ENCODE peak calls at places on chromosomes 16 and 17, in eight cellular contexts. S is mucosa of gallbladder; K is GM03348; H is EL; B is CD8-positive, alpha-beta T cell; O is omental fat pad; Y is nephron progenitor cell; R is A549. D is an unnamed sample.

GRCh38 chr16:12027091-12027490 is 50.6 kb downstream of the SNX29 start:
- DNase-seq in S (no peak), K (no peak), H (no peak), B (peak; percentile 13), O (no peak), Y (no peak), R (no peak), D (no peak)

GRCh38 chr17:48629411-48629759 is 3.2 kb upstream of the HOXB9 start:
- DNase-seq in S (no peak), K (no peak), H (no peak), B (no peak), O (no peak), Y (peak; percentile 16), R (no peak), D (no peak)

GRCh38 chr16:15517743-15518142 is 83.4 kb downstream of the BMERB1 start:
- DNase-seq in S (no peak), K (no peak), H (no peak), B (no peak), O (no peak), Y (no peak), R (no peak), D (no peak)

GRCh38 chr17:4199818-4200402 is 56.9 kb downstream of the CYB5D2 start:
- DNase-seq in S (no peak), K (peak; percentile 70), H (peak; percentile 45), B (peak; percentile 43), O (no peak), Y (peak; percentile 46), R (peak; percentile 81), D (peak; percentile 69)

GRCh38 chr17:39928868-39929651 is 1.5 kb downstream of the LRRC3C start:
- DNase-seq in S (no peak), K (peak; percentile 82), H (peak; percentile 94), B (no peak), O (no peak), Y (no peak), R (peak; percentile 65), D (no peak)

GRCh38 chr17:59812139-59812538 is 80.6 kb downstream of the TUBD1 start:
- DNase-seq in S (no peak), K (no peak), H (no peak), B (no peak), O (no peak), Y (no peak), R (no peak), D (no peak)

GRCh38 chr17:7943291-7943690 is 11.3 kb downstream of the CNTROB start:
- DNase-seq in S (no peak), K (no peak), H (no peak), B (no peak), O (no peak), Y (no peak), R (no peak), D (no peak)

GRCh38 chr17:16287563-16288027 is 65.7 kb downstream of the CENPV start:
- DNase-seq in S (no peak), K (peak; percentile 79), H (peak; percentile 74), B (peak; percentile 6), O (no peak), Y (no peak), R (no peak), D (peak; percentile 46)

GRCh38 chr16:4257646-4258556 is 14.9 kb downstream of the TFAP4 start:
- DNase-seq in S (no peak), K (no peak), H (peak; percentile 47), B (no peak), O (no peak), Y (no peak), R (no peak), D (no peak)

GRCh38 chr16:20510323-20510722 is 59.0 kb downstream of the ACSM2A start:
- DNase-seq in S (no peak), K (no peak), H (no peak), B (no peak), O (no peak), Y (no peak), R (no peak), D (no peak)

GRCh38 chr16:51407921-51408320 is 256.9 kb upstream of the SALL1 start:
- DNase-seq in S (no peak), K (no peak), H (no peak), B (no peak), O (no peak), Y (no peak), R (no peak), D (no peak)

GRCh38 chr17:45113424-45113754 is 18.9 kb downstream of the PLCD3 start:
- DNase-seq in S (no peak), K (no peak), H (no peak), B (no peak), O (no peak), Y (no peak), R (no peak), D (no peak)

GRCh38 chr16:84841787-84842300 is 22.1 kb downstream of the CRISPLD2 start:
- DNase-seq in S (no peak), K (no peak), H (no peak), B (no peak), O (no peak), Y (no peak), R (no peak), D (peak; percentile 77)

GRCh38 chr16:58656872-58657271 is 27.2 kb upstream of the CNOT1 start:
- DNase-seq in S (no peak), K (no peak), H (no peak), B (no peak), O (no peak), Y (no peak), R (no peak), D (peak; percentile 47)

GRCh38 chr17:2502911-2503580 is 8.6 kb downstream of the METTL16 start:
- DNase-seq in S (no peak), K (no peak), H (no peak), B (no peak), O (no peak), Y (no peak), R (no peak), D (no peak)

GRCh38 chr17:45874148-45874547 is 20.2 kb upstream of the MAPT start:
- DNase-seq in S (no peak), K (no peak), H (no peak), B (no peak), O (no peak), Y (no peak), R (no peak), D (no peak)

GRCh38 chr17:4806770-4807533 is at the start of gene PLD2:
- DNase-seq in S (peak; percentile 82), K (peak; percentile 100), H (peak; percentile 86), B (peak; percentile 87), O (peak; percentile 56), Y (peak; percentile 93), R (peak; percentile 98), D (peak; percentile 96)

GRCh38 chr16:14510939-14511797 is 118.9 kb downstream of the PARN start:
- DNase-seq in S (no peak), K (peak; percentile 76), H (peak; percentile 83), B (no peak), O (no peak), Y (no peak), R (no peak), D (no peak)

GRCh38 chr16:4580245-4580644 is 24.1 kb downstream of the C16orf96 start:
- DNase-seq in S (no peak), K (peak; percentile 61), H (peak; percentile 10), B (no peak), O (no peak), Y (no peak), R (no peak), D (no peak)

GRCh38 chr17:49834118-49834743 is 13.6 kb downstream of the TAC4 start:
- DNase-seq in S (no peak), K (no peak), H (no peak), B (no peak), O (no peak), Y (no peak), R (no peak), D (no peak)

GRCh38 chr16:23377071-23377931 is 75.2 kb downstream of the SCNN1B start:
- DNase-seq in S (no peak), K (no peak), H (no peak), B (no peak), O (no peak), Y (no peak), R (no peak), D (no peak)

GRCh38 chr17:10226930-10227695 is 28.7 kb upstream of the GAS7 start:
- DNase-seq in S (peak; percentile 26), K (peak; percentile 80), H (peak; percentile 23), B (peak; percentile 67), O (peak; percentile 62), Y (peak; percentile 59), R (peak; percentile 57), D (peak; percentile 63)

D was measured in hepatocyte.